ENCODE peak calls at places on chromosomes 6 and 20, in five cellular contexts. J is HEK293T, F is HepG2, P is H1, H is GM12878. D is an unnamed sample.

GRCh38 chr20:47506335-47506734 is 4.6 kb downstream of the NCOA3 start:
- DNase-seq in F (no peak), H (no peak), P (no peak), J (no peak), D (no peak)

GRCh38 chr6:7671076-7671475 is 54.8 kb upstream of the BMP6 start:
- DNase-seq in F (no peak), P (no peak), H (no peak), J (no peak), D (no peak)

GRCh38 chr6:32883789-32884188 is 29.8 kb downstream of the PSMB9 start:
- DNase-seq in H (no peak), J (no peak), F (no peak), P (no peak), D (no peak)

GRCh38 chr6:156699017-156699421 is 78.2 kb upstream of the ARID1B start:
- DNase-seq in H (peak; percentile 85), P (no peak), J (no peak), F (no peak), D (no peak)

GRCh38 chr6:33298773-33299236 is at the start of gene RGL2:
- DNase-seq in F (no peak), J (peak; percentile 23), P (no peak), H (no peak), D (no peak)

GRCh38 chr6:31897612-31898199 is at the start of gene EHMT2:
- DNase-seq in P (peak; percentile 89), F (peak; percentile 76), H (no peak), J (peak; percentile 87), D (peak; percentile 70)

GRCh38 chr6:8335371-8335770 is 100.0 kb downstream of the SLC35B3 start:
- DNase-seq in J (no peak), F (no peak), H (no peak), P (no peak), D (no peak)

GRCh38 chr6:117613920-117614535 is 11.7 kb upstream of the GOPC start:
- DNase-seq in J (no peak), P (no peak), H (no peak), F (no peak), D (no peak)

GRCh38 chr20:58630063-58630462 is 21.0 kb upstream of the STX16 start:
- DNase-seq in P (no peak), F (no peak), J (no peak), H (no peak), D (no peak)

GRCh38 chr6:43804550-43805223 is 34.7 kb downstream of the VEGFA start:
- DNase-seq in J (no peak), P (no peak), H (no peak), F (peak; percentile 85), D (no peak)

GRCh38 chr20:49411221-49411925 is 71.1 kb downstream of the KCNB1 start:
- DNase-seq in H (no peak), J (no peak), F (no peak), P (no peak), D (no peak)

GRCh38 chr6:124530926-124531325 is 431.3 kb upstream of the RNF217 start:
- DNase-seq in P (no peak), F (no peak), J (no peak), H (no peak), D (no peak)

GRCh38 chr20:20261159-20261558 is 106.7 kb upstream of the INSM1 start:
- DNase-seq in J (no peak), H (no peak), F (no peak), P (no peak), D (no peak)

GRCh38 chr6:148027201-148027600 is 315.4 kb upstream of the SASH1 start:
- DNase-seq in P (no peak), F (no peak), J (no peak), H (no peak), D (no peak)

GRCh38 chr6:1162367-1163275 is 149.3 kb upstream of the FOXQ1 start:
- DNase-seq in P (no peak), H (no peak), J (no peak), F (no peak), D (no peak)

GRCh38 chr6:170269151-170269872 is 21.6 kb downstream of the DLL1 start:
- DNase-seq in P (peak; percentile 55), F (no peak), H (no peak), J (no peak), D (no peak)

GRCh38 chr6:121857551-121857950 is 422.1 kb downstream of the GJA1 start:
- DNase-seq in P (no peak), J (no peak), H (no peak), F (no peak), D (no peak)

GRCh38 chr20:25005220-25005619 is 12.7 kb upstream of the APMAP start:
- DNase-seq in P (no peak), H (no peak), F (no peak), J (no peak), D (no peak)

GRCh38 chr6:22582806-22583205 is 13.4 kb downstream of the HDGFL1 start:
- DNase-seq in P (no peak), J (no peak), H (no peak), F (no peak), D (no peak)

GRCh38 chr20:50996901-50997830 is 25.7 kb downstream of the KCNG1 start:
- DNase-seq in P (no peak), F (no peak), H (no peak), J (no peak), D (no peak)

GRCh38 chr6:138410972-138411667 is 7.1 kb downstream of the HEBP2 start:
- DNase-seq in F (no peak), P (no peak), J (no peak), H (no peak), D (no peak)

GRCh38 chr6:39824030-39824926 is 32.1 kb downstream of the DAAM2 start:
- DNase-seq in P (no peak), J (peak; percentile 28), H (no peak), F (no peak), D (no peak)

GRCh38 chr6:125116710-125117109 is 36.9 kb upstream of the TPD52L1 start:
- DNase-seq in H (no peak), F (no peak), J (no peak), P (no peak), D (no peak)

GRCh38 chr6:90000864-90001731 is 106.8 kb downstream of the GJA10 start:
- DNase-seq in H (no peak), J (no peak), F (no peak), P (no peak), D (no peak)

GRCh38 chr6:43708857-43709653 is 21.5 kb upstream of the MRPS18A start:
- DNase-seq in J (no peak), H (no peak), P (no peak), F (no peak), D (no peak)

GRCh38 chr20:8854566-8854965 is 214.3 kb upstream of the PLCB4 start:
- DNase-seq in J (no peak), H (no peak), P (no peak), F (no peak), D (no peak)

GRCh38 chr20:17825251-17825691 is 125.5 kb downstream of the BANF2 start:
- DNase-seq in J (no peak), H (no peak), F (peak; percentile 47), P (no peak), D (no peak)

GRCh38 chr6:148440877-148441453 is 98.3 kb downstream of the SASH1 start:
- DNase-seq in F (peak; percentile 50), H (no peak), P (peak; percentile 33), J (no peak), D (no peak)

GRCh38 chr20:50467618-50468373 is 42.4 kb upstream of the PTPN1 start:
- DNase-seq in J (peak; percentile 65), F (peak; percentile 77), H (no peak), P (no peak), D (peak; percentile 42)

GRCh38 chr20:49318430-49319203 is 40.8 kb upstream of the ZNFX1 start:
- DNase-seq in P (peak; percentile 67), H (no peak), J (no peak), F (no peak), D (no peak)

GRCh38 chr6:128507337-128508310 is 12.8 kb downstream of the PTPRK start:
- DNase-seq in P (no peak), H (no peak), F (peak; percentile 99), J (no peak), D (no peak)

GRCh38 chr6:109059591-109060021 is 35.0 kb downstream of the SESN1 start:
- DNase-seq in J (no peak), P (no peak), H (no peak), F (no peak), D (no peak)

GRCh38 chr6:50239853-50240252 is 190.1 kb upstream of the DEFB112 start:
- DNase-seq in F (no peak), P (no peak), J (no peak), H (no peak), D (no peak)

GRCh38 chr6:84749181-84749580 is 15.2 kb downstream of the TBX18 start:
- DNase-seq in P (no peak), F (no peak), H (no peak), J (no peak), D (no peak)

GRCh38 chr6:10417681-10418104 is 2.8 kb upstream of the TFAP2A start:
- DNase-seq in P (no peak), H (no peak), J (no peak), F (no peak), D (no peak)
- TF ChIP-seq SUZ12 in P (no peak), H (no peak), J (no peak), F (no peak), D (no peak)

GRCh38 chr6:98124176-98124575 is 710.2 kb upstream of the POU3F2 start:
- DNase-seq in F (no peak), J (no peak), H (no peak), P (no peak), D (no peak)
- TF ChIP-seq SUZ12 in F (no peak), J (no peak), H (no peak), P (no peak), D (no peak)

GRCh38 chr6:150323205-150323604 is 45.6 kb upstream of the IYD start:
- DNase-seq in F (no peak), H (no peak), J (no peak), P (no peak), D (no peak)
- TF ChIP-seq SUZ12 in F (no peak), H (no peak), J (no peak), P (no peak), D (no peak)

GRCh38 chr20:3013771-3014170 is 29.7 kb upstream of the GNRH2 start:
- DNase-seq in P (no peak), F (no peak), H (no peak), J (no peak), D (no peak)
- TF ChIP-seq SUZ12 in P (no peak), F (no peak), H (no peak), J (no peak), D (no peak)

DNA sequence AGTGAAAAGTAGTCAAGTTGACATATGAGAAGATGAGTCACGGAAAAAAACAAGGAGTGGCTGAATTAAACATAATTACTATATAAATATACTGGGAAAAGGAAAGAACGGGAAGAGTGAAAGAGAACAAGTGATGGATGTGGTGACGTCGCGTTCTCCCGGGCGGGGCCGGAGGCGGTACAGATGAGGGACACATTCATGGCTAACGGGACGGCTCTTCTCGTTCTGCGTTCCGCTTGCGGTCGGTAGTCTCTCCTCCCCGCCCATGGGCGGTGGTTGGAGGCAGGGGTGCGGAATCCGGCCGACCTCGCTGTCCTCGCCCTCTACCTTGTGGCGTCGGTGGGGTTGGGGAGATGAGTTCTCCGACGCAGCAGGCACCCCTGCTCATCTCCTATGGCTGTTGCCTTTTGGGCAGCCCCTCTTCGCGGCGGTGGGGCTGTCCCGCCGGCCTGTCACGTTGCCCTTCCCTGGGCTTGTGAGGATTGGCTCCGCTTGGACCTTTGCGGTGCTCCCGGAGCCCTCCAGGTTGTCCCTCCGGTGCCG is 22.5 kb downstream of the HLA-G start:
- DNase-seq in H (no peak), P (no peak), J (no peak), F (no peak), D (no peak)
- TF ChIP-seq SUZ12 in H (no peak), P (no peak), J (no peak), F (no peak), D (no peak)

D was measured in NT2/D1.